ENCODE peak calls at places on chromosomes 6 and 20, in six cellular contexts. G, O, X, W, L and Q are unnamed samples.

GRCh38 chr6:104887350-104887749 is 27.6 kb upstream of the HACE1 start:
- DNase-seq in G (peak), O (peak), X (peak), W (no peak), L (no peak), Q (no peak)

GRCh38 chr6:40148882-40149573 is 214.8 kb upstream of the MOCS1 start:
- DNase-seq in G (peak), O (no peak), X (no peak), W (no peak), L (no peak), Q (no peak)

GRCh38 chr6:45310118-45310788 is 17.9 kb upstream of the RUNX2 start:
- DNase-seq in G (no peak), O (no peak), X (no peak), W (no peak), L (no peak), Q (peak)

GRCh38 chr6:169723991-169724553 is at the start of gene PHF10:
- DNase-seq in G (peak), O (no peak), X (peak), W (no peak), L (peak), Q (peak)

GRCh38 chr20:4533734-4534133 is 188.0 kb upstream of the PRND start:
- DNase-seq in G (no peak), O (no peak), X (no peak), W (no peak), L (no peak), Q (no peak)

GRCh38 chr6:156980515-156980914 is 203.3 kb downstream of the ARID1B start:
- DNase-seq in G (no peak), O (no peak), X (no peak), W (no peak), L (no peak), Q (no peak)

GRCh38 chr20:53598140-53599038 is 4.8 kb upstream of the ZNF217 start:
- DNase-seq in G (peak), O (no peak), X (no peak), W (no peak), L (no peak), Q (no peak)

GRCh38 chr6:164159061-164159460 is 744.5 kb downstream of the QKI start:
- DNase-seq in G (no peak), O (no peak), X (no peak), W (no peak), L (no peak), Q (no peak)

GRCh38 chr6:38427492-38428210 is 212.1 kb downstream of the BTBD9 start:
- DNase-seq in G (peak), O (no peak), X (no peak), W (no peak), L (no peak), Q (no peak)

GRCh38 chr6:22392711-22393110 is 95.9 kb upstream of the PRL start:
- DNase-seq in G (no peak), O (peak), X (no peak), W (no peak), L (no peak), Q (no peak)